ENCODE peak calls at places on chromosomes 6 and 20, in five cellular contexts. M, I, O, E and H are unnamed samples. For H3K27me3, the result is how much of the 10 kb centered on the place peaks cover.

GRCh38 chr20:15582146-15582776 is 991.0 kb downstream of the KIF16B start:
- DNase-seq in M (no peak), I (no peak), O (no peak), E (no peak), H (no peak)

GRCh38 chr6:24918641-24919403 is 16.9 kb downstream of the RIPOR2 start:
- DNase-seq in M (no peak), I (no peak), O (peak), E (peak), H (no peak)

GRCh38 chr6:150088481-150089154 is 19.7 kb upstream of the ULBP3 start:
- DNase-seq in M (no peak), I (no peak), O (no peak), E (no peak), H (no peak)

GRCh38 chr6:50610562-50610961 is 102.8 kb upstream of the TFAP2D start:
- DNase-seq in M (no peak), I (no peak), O (peak), E (peak), H (no peak)

GRCh38 chr6:98669371-98669770 is 165.0 kb upstream of the POU3F2 start:
- DNase-seq in M (no peak), I (no peak), O (no peak), E (peak), H (no peak)

GRCh38 chr6:75693534-75693933 is 55.5 kb upstream of the MYO6 start:
- DNase-seq in M (no peak), I (peak), O (peak), E (no peak), H (no peak)

GRCh38 chr20:47760686-47761477 is 24.4 kb downstream of the SULF2 start:
- DNase-seq in M (no peak), I (no peak), O (no peak), E (no peak), H (no peak)

GRCh38 chr6:97026298-97026697 is 101.8 kb downstream of the KLHL32 start:
- DNase-seq in M (no peak), I (no peak), O (no peak), E (no peak), H (no peak)

GRCh38 chr6:108778421-108779186 is 69.6 kb upstream of the ARMC2 start:
- DNase-seq in M (no peak), I (no peak), O (no peak), E (peak), H (no peak)

GRCh38 chr6:62129127-62129526 is 156.9 kb downstream of the KHDRBS2 start:
- DNase-seq in M (no peak), I (no peak), O (no peak), E (no peak), H (no peak)

DNA sequence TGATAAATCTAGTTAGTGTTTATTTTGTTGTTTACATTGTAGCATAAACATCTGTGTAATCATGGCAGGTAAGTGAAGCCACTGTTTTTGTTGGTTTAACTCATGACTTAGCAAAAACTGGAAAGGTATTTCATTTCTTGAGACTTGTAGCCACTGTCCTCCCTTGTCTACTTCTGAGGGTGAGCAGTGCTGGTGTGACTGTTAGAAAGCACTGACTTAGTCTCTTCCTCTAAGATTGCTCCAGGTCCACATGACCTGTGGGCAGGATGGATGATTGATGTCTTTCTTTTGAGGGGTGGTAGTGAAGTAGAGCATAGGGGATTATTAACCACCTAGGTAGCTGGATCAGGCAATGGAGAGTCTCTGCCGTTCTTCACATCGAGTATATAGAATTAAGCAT is 203.8 kb downstream of the ARID1B start:
- DNase-seq in M (no peak), I (no peak), O (no peak), E (no peak), H (no peak)
- H3K4me3 ChIP-seq in M (no peak), I (no peak), O (no peak), E (no peak), H (no peak)

DNA sequence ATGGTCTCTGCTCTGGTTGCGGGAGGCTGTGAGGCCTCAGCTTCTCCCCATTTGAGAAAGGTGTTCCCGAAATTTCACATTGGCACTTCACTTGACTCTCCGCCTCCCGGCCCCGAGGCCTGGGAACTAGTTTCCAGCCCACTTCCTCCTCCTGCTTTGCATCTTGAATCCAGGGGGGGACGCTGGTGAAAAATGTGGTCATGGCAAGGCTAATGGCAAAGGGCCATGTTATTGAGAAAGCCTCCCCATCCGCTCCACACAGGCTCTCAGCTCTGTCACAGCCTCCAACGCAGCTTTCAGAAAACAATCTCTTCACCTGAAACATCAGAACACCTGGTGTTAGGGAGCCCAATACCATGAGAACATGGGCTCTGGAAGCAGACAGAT is 5.6 kb downstream of the PLAGL2 start:
- DNase-seq in M (no peak), I (no peak), O (no peak), E (no peak), H (no peak)
- TF ChIP-seq CTCF in M (no peak), I (no peak), O (no peak), E (no peak), H (no peak)

GRCh38 chr20:56624786-56625681 is 4.1 kb upstream of the TFAP2C start:
- DNase-seq in M (no peak), I (no peak), O (no peak), E (peak), H (no peak)

GRCh38 chr20:56627122-56628014 is 1.7 kb upstream of the TFAP2C start:
- DNase-seq in M (no peak), I (no peak), O (no peak), E (peak), H (no peak)

GRCh38 chr20:56625837-56626236 is 3.3 kb upstream of the TFAP2C start:
- DNase-seq in M (no peak), I (no peak), O (no peak), E (peak), H (no peak)

GRCh38 chr20:56628015-56628872 is 862 bp upstream of the TFAP2C start:
- DNase-seq in M (no peak), I (no peak), O (no peak), E (peak), H (no peak)

DNA sequence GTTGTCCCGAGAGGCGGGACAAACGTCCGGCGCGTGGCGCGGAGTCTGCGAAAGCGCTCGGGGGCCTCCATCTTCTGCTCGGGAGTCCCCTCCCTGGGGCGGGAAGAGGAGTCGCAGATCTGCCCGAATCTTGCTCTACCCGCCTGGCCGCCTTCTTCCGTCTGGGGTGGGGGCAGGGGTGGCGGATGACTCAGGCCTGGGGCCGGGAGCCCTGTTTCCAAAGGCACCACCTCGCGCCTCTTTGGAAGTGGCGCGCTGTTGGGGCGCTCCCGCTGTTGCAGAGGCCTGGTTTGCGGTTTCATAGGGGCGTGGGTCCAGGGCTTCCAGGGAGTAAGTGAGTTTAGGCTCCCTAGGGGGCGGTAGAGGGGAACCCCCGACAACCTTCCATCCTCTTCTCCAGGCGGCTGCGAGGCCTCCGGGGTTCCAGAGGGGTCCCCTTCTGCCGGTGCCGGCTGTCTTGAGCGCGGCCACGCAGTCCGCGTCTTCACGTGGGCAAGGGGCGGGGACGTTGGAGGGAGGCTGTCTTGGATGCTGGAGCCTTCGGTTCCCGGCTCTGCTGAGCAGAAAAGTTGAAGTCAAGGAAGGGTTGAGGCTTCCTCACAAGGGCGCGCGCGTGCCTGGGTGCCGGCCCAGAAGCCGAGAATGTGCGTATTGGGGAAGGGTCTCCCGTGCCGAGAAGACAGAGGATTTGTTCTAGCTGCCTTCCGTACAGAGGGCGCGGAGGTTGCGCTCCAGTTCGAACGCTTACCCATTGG is 2.6 kb upstream of the TFAP2C start:
- DNase-seq in M (no peak), I (peak), O (peak), E (peak), H (peak)
- H3K27me3 ChIP-seq in M (under half), I (half or more), O (half or more), E (half or more), H (under half)

DNA sequence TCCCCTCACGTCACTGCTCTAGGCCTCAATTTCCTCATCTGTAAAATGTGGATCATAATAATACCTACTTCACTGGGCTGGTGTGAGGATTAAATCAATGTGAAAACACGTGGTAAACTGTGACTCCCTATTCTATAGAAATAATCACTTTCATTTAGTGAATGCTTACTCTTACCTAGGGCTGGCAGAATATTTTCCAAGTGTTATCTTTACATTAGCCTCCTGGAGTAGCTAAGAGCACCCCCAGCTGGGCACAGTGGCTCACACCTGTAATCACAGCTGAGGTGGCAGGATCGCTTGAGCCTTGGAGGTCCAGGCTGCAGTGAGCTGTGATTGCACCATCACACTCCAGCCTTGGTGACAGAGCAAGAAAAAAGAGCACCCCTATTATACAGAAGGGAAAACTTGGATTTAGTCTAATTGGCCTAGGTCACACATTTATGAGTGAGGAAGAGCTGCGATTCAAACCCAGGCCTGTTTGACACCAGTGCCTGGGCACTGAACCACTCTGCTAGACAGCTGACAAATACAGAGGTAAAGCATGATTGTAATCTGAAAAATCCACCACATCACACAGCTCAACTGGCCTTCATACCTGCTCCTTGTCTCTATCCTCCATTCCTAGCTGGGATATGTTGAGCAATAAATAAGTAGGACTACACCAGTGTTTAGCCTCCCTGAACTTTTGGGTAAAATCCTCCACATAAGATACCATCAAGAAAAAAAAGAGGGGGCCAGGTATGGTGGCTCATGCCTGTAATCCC is 1.4 kb upstream of the SNTA1 start:
- DNase-seq in M (no peak), I (no peak), O (no peak), E (peak), H (no peak)
- H3K4me3 ChIP-seq in M (peak), I (peak), O (peak), E (peak), H (peak)

DNA sequence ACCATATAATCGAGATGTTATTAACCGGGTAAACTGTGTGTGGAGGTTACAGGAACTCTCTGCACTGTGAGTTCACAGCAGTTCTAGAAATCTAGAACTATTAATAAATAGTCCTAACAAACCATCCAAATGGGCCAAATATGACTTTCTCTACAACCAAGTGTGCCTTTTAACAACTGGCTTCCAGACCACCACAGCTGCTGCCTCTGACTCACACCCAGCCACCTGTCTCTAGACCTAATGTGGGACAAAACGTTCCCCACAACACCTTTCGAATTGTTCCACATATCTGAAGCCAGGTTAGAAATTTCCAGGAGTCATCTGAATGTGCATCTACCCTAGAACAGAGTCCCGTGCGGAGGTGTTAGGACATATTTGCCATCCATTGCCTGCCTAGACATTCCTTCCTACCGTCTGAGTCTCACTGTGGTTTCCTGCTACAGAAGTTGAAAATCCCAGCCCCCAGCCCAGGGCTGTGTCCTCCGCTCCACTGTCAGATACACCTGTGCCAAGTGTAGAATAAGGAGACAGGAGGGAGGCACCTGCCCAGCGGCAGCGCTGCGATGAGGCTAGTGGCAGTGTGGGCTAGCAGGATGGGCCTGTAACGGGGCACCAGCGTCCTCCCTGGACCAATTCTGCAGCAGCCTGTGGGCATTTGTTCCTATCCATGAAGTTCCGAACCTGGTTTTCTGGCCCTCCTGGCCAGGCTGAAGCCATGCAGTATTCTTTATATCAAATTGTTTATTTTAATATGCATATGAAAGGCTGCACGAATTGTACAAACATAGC is 28.5 kb upstream of the MAP3K4 start:
- DNase-seq in M (no peak), I (no peak), O (no peak), E (no peak), H (no peak)
- TF ChIP-seq CTCF in M (no peak), I (no peak), O (no peak), E (no peak), H (no peak)

GRCh38 chr20:2798095-2798805 is 2.2 kb downstream of the CPXM1 start:
- DNase-seq in M (no peak), I (no peak), O (no peak), E (no peak), H (no peak)
- H3K27me3 ChIP-seq in M (under half), I (under half), O (under half), E (under half), H (under half)

DNA sequence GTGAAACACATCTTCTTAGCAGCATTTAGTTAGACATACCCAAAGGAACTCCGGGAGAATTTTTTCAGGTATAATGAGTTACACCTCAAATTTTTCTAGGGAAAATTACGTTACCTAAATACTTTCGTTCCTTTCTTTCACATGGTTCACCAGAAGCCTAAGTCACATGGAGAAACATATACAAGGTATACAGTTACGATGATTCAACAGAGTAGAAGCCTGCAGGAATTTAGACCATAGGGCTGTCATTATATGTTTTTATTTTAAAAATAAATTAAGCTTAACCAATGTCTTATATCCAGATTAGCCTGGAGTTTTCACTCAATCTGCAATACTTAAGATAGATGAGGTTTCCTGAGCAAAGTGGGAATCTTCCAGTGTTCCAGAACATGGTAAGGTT is 549.5 kb upstream of the JARID2 start:
- DNase-seq in M (no peak), I (no peak), O (no peak), E (no peak), H (no peak)
- H3K4me3 ChIP-seq in M (no peak), I (no peak), O (no peak), E (no peak), H (no peak)

GRCh38 chr6:127854009-127854408 is 46.8 kb downstream of the THEMIS start:
- DNase-seq in M (no peak), I (no peak), O (peak), E (no peak), H (no peak)
- TF ChIP-seq CTCF in M (peak), I (no peak), O (peak), E (no peak), H (peak)

GRCh38 chr20:52494244-52494643 is 302.7 kb upstream of the ZFP64 start:
- DNase-seq in M (no peak), I (peak), O (peak), E (no peak), H (peak)

GRCh38 chr20:52496191-52496590 is 304.6 kb upstream of the ZFP64 start:
- DNase-seq in M (no peak), I (no peak), O (no peak), E (no peak), H (no peak)

GRCh38 chr20:52493177-52493711 is 301.7 kb upstream of the ZFP64 start:
- DNase-seq in M (no peak), I (peak), O (peak), E (no peak), H (no peak)

DNA sequence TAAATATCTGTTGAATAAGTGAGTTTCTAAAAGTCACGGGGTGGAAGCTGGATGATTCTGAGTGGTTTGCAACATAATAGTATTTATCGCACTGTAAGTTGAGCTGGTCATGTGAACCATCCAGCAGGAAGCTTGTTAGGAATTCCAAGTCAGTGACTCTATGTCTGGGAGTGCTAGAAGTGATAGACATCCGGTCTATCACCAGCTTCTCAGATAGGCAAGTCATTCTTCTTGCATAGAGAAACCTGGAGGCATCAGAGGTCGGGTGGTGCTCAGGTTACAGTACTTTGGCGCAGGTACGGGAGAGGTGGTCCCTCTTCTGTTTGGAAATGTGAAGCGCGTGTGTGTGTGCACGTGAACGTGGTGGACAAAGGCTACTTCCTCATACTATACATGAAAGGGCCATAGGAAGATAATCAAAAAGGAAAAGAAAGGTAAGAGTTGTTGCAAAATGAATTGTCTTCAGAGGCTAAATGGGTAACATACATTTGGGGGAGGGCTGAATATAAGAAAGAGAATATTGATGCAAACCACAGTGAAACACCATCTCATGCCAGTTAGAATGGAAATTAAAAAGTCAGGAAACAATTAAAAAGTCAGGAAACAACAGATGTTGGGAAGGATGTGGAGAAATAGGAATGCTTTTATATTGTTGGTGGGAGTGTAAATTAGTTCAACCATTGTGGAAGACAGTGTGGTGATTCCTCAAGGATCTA is 299.3 kb upstream of the ZFP64 start:
- DNase-seq in M (no peak), I (peak), O (peak), E (no peak), H (peak)
- H3K27me3 ChIP-seq in M (under half), I (under half), O (under half), E (under half), H (under half)